ENCODE peak calls at places on chromosomes 11 and 22, in six cellular contexts. Z is mesenchymal stem cell, Y is IMR-90, C is neuronal stem cell, E is H9, B is H1. P is an unnamed sample. For H3K4me1, the result is how much of the 10 kb centered on the place peaks cover.

GRCh38 chr11:37450613-37451012 is 852.6 kb upstream of the RAG2 start:
- DNase-seq in B (no peak), E (no peak), Z (peak), C (no peak), Y (peak), P (no peak)

GRCh38 chr11:118263694-118264567 is at the start of gene MPZL2:
- DNase-seq in Z (no peak), Y (no peak), B (no peak), E (peak), C (peak), P (peak)

GRCh38 chr11:35207471-35208403 is 68.8 kb downstream of the CD44 start:
- DNase-seq in C (no peak), B (no peak), Y (peak), Z (no peak), E (no peak), P (no peak)

GRCh38 chr11:64447717-64448598 is 89.0 kb downstream of the RPS6KA4 start:
- DNase-seq in C (no peak), B (no peak), Y (peak), Z (peak), E (peak), P (peak)

GRCh38 chr11:36305047-36305446 is 9.0 kb downstream of the PRR5L start:
- DNase-seq in E (no peak), B (no peak), Z (no peak), C (no peak), Y (no peak), P (no peak)

GRCh38 chr11:109853156-109853776 is 239.9 kb upstream of the ZC3H12C start:
- DNase-seq in C (peak), E (no peak), Z (peak), B (no peak), Y (peak), P (peak)

GRCh38 chr11:19651654-19652053 is 61.0 kb upstream of the NAV2 start:
- DNase-seq in B (no peak), E (no peak), Z (no peak), C (no peak), Y (peak), P (no peak)

GRCh38 chr11:1346669-1347390 is 37.4 kb upstream of the TOLLIP start:
- DNase-seq in C (no peak), E (peak), Y (no peak), Z (no peak), B (no peak), P (no peak)

GRCh38 chr11:45662665-45663485 is 2.5 kb downstream of the CHST1 start:
- DNase-seq in C (no peak), Z (peak), Y (peak), E (no peak), B (no peak), P (peak)

GRCh38 chr11:111644922-111645321 is 42.7 kb downstream of the SIK2 start:
- DNase-seq in Y (no peak), E (no peak), B (no peak), C (no peak), Z (no peak), P (no peak)

GRCh38 chr22:44084044-44084772 is 60.1 kb downstream of the PARVB start:
- DNase-seq in Z (no peak), B (no peak), E (no peak), Y (no peak), C (no peak), P (no peak)
- H2BK15ac ChIP-seq in Z (no peak), B (no peak), E (no peak), Y (no peak), C (no peak), P (no peak)

GRCh38 chr11:67503119-67504022 is 1.8 kb downstream of the PITPNM1 start:
- DNase-seq in E (no peak), C (no peak), Y (no peak), Z (no peak), B (no peak), P (no peak)
- H3K18ac ChIP-seq in E (no peak), C (peak), Y (no peak), Z (no peak), B (no peak), P (no peak)

GRCh38 chr11:67441082-67441683 is 2.1 kb downstream of the CORO1B start:
- DNase-seq in Z (no peak), B (no peak), C (no peak), E (no peak), Y (no peak), P (no peak)

GRCh38 chr11:67438121-67438902 is 830 bp upstream of the PTPRCAP start:
- DNase-seq in Y (no peak), B (no peak), Z (no peak), C (no peak), E (peak), P (no peak)

GRCh38 chr11:67440229-67441081 is 2.8 kb downstream of the CORO1B start:
- DNase-seq in Z (no peak), B (no peak), Y (no peak), C (no peak), E (no peak), P (no peak)

GRCh38 chr11:67441731-67442401 is 1.4 kb downstream of the CORO1B start:
- DNase-seq in Y (no peak), E (no peak), B (no peak), C (no peak), Z (no peak), P (no peak)

DNA sequence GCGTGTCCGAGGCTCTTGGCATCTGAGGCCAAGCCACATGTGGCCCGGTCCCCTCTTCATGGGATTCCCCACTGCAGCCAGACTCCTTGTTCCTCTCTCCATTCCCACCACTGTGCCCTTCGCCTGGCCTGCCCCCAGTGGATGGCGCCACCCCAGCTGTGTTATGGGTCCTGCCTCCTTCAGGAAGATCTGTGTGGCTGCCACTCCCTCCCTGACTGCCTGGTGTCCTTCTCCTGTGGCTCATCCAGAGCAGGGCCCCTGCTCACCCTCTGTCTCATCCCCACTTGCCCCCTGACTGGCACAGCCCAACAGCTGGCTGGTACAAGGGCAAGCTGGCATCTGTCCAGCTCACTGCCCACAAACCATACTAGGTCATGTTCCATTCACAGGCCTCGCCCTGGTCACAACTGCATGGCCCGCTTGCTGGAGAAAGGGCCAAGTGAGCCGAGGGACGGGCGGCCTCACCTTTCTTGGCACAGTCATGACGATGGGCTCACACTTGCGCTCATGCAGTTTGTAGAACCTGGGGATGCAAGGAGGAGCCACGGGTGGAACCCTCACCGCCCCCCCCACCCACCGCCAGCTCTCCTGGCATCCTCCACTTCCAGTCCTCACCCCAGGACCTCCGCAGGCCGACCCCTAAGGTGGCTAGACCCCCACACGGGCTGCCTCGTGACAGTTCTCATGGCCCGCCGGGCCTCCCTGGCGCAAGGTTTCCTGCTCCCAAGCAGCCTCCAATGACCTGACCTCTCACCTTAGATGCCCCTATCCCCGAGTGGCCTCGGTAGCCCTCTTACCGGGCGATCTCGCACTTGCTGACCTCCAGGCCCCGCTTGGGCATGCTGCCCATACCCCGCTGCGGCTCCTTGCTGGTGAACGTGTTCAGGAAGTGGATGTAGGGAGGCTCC is 2.1 kb upstream of the PTPRCAP start:
- DNase-seq in Y (no peak), E (peak), Z (peak), B (no peak), C (no peak), P (peak)
- H3K4me1 ChIP-seq in Y (under half), E (under half), Z (half or more), B (under half), C (under half), P (under half)

DNA sequence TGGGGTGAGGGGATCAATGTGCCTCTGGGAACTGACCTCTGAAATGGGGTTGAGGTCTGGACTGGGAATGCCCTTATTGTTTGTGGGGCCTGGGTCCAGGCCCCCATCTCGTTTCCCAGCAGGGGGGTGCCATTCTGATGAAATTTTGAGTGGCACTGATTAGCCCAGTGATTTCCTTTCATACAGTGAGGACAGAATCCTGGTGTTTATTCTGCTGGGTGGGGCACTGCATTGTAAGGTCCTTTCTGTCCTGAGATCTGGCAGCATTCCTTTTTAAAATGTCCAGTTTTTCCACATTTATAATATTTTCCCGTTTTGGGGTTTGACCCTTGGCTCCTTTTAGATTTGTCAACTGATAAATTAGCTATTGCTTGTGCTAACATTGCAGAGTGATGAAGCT is 27.1 kb downstream of the OR10A6 start:
- DNase-seq in Y (no peak), E (no peak), C (no peak), B (no peak), Z (no peak), P (no peak)
- H2BK15ac ChIP-seq in Y (no peak), E (no peak), C (no peak), B (no peak), Z (no peak), P (no peak)

GRCh38 chr22:45008853-45009751 is 703 bp downstream of the PHF21B start:
- DNase-seq in B (no peak), Z (peak), E (no peak), C (peak), Y (no peak), P (peak)

GRCh38 chr22:45007247-45007945 is 2.4 kb downstream of the PHF21B start:
- DNase-seq in E (peak), Z (peak), Y (peak), C (peak), B (no peak), P (peak)

GRCh38 chr22:45010532-45010900 is 711 bp upstream of the PHF21B start:
- DNase-seq in C (no peak), B (no peak), E (no peak), Y (no peak), Z (no peak), P (no peak)

GRCh38 chr22:45007946-45008852 is 1.6 kb downstream of the PHF21B start:
- DNase-seq in C (peak), B (no peak), Y (no peak), Z (peak), E (peak), P (peak)

DNA sequence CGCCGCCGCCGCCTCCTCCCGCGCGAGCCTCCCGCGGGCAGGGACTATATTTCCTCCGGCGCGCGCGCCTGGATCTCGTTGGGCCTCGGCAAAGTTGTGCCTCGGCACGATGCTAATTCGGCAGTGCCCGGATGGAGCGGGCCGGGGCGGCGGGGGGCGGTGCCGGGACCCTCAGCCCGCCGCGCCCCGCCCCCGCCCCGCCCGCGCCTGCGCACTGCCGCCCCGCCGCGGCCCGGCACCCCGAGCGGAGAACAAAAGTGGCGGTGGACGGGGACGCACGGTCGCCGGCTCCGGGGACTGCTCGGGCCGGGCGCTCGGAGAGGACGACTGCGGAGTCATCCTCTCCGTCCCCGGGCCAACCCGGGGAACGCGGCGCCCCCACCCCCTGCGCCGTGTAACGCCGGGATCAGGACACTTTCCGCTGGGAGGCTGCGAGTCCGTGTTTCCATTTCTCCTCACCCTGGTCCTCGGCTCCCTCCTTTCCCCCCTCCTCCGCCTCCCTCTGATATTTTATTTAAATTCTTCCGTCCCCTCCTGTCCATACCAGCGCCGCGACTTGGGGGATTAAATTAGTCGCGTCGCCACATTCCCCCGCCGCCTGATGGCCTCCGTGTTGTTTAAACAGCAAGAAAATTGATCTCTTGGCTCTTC is at the start of gene PHF21B:
- DNase-seq in C (peak), Z (peak), E (peak), Y (peak), B (no peak), P (peak)
- H3K18ac ChIP-seq in C (peak), Z (no peak), E (peak), Y (no peak), B (peak), P (peak)

GRCh38 chr22:37639771-37640590 is 512 bp downstream of the SH3BP1 start:
- DNase-seq in Z (peak), C (no peak), Y (no peak), B (no peak), E (peak), P (peak)
- H3K4me1 ChIP-seq in Z (half or more), C (under half), Y (under half), B (under half), E (under half), P (under half)

P was measured in mesendoderm.